ENCODE peak calls at places on chromosome 17, in ten cellular contexts. P is psoas muscle, X is tibial nerve, C is RWPE1, R is fibroblast of mammary gland, I is AG09309, M is HFF-Myc, W is esophagus muscularis mucosa, L is epithelial cell of esophagus, Q is AG04450. J is an unnamed sample.

GRCh38 chr17:47239663-47240374 is 13.8 kb upstream of the ITGB3 start:
- DNase-seq in P (peak), X (peak), C (peak), R (peak), I (peak), M (peak), W (peak), L (peak), Q (peak), J (peak)

GRCh38 chr17:36124879-36125824 is 21.5 kb downstream of the CCL4 start:
- DNase-seq in P (no peak), X (no peak), C (no peak), R (peak), I (no peak), M (no peak), W (no peak), L (no peak), Q (no peak), J (no peak)

GRCh38 chr17:83067718-83068261 is 11.6 kb upstream of the METRNL start:
- DNase-seq in P (peak), X (no peak), C (no peak), R (no peak), I (no peak), M (no peak), W (no peak), L (no peak), Q (no peak), J (no peak)

GRCh38 chr17:17533901-17534441 is 37.8 kb upstream of the RASD1 start:
- DNase-seq in P (no peak), X (no peak), C (no peak), R (no peak), I (no peak), M (no peak), W (no peak), L (peak), Q (no peak), J (no peak)

GRCh38 chr17:61458491-61459433 is 6.5 kb downstream of the TBX4 start:
- DNase-seq in P (no peak), X (no peak), C (no peak), R (no peak), I (no peak), M (no peak), W (no peak), L (no peak), Q (no peak), J (no peak)

GRCh38 chr17:1110844-1111598 is 68.8 kb downstream of the ABR start:
- DNase-seq in P (peak), X (no peak), C (peak), R (peak), I (peak), M (peak), W (no peak), L (peak), Q (peak), J (no peak)

GRCh38 chr17:8277317-8277716 is 11.2 kb upstream of the RANGRF start:
- DNase-seq in P (no peak), X (no peak), C (no peak), R (no peak), I (no peak), M (no peak), W (no peak), L (no peak), Q (no peak), J (no peak)

GRCh38 chr17:26774291-26775218 is 519.4 kb upstream of the WSB1 start:
- DNase-seq in P (no peak), X (no peak), C (no peak), R (no peak), I (no peak), M (no peak), W (no peak), L (no peak), Q (no peak), J (no peak)

GRCh38 chr17:56973520-56973919 is 4.4 kb upstream of the SCPEP1 start:
- DNase-seq in P (no peak), X (no peak), C (peak), R (peak), I (no peak), M (no peak), W (no peak), L (peak), Q (no peak), J (no peak)

GRCh38 chr17:7883781-7884386 is 4.7 kb upstream of the CHD3 start:
- DNase-seq in P (no peak), X (no peak), C (no peak), R (peak), I (no peak), M (no peak), W (no peak), L (no peak), Q (no peak), J (no peak)

GRCh38 chr17:17989081-17989480 is 16.4 kb downstream of the DRC3 start:
- DNase-seq in P (no peak), X (no peak), C (no peak), R (no peak), I (no peak), M (no peak), W (no peak), L (no peak), Q (no peak), J (no peak)

GRCh38 chr17:55710829-55711496 is 11.7 kb downstream of the TMEM100 start:
- DNase-seq in P (no peak), X (no peak), C (no peak), R (no peak), I (no peak), M (no peak), W (no peak), L (no peak), Q (no peak), J (no peak)

GRCh38 chr17:39769974-39770587 is 32.3 kb downstream of the GRB7 start:
- DNase-seq in P (no peak), X (no peak), C (peak), R (peak), I (peak), M (peak), W (no peak), L (peak), Q (peak), J (no peak)

GRCh38 chr17:13931752-13932477 is 137.4 kb upstream of the COX10 start:
- DNase-seq in P (peak), X (peak), C (peak), R (peak), I (no peak), M (no peak), W (no peak), L (peak), Q (no peak), J (no peak)

GRCh38 chr17:81228834-81229665 is 6.3 kb upstream of the CEP131 start:
- DNase-seq in P (no peak), X (no peak), C (no peak), R (no peak), I (no peak), M (no peak), W (no peak), L (no peak), Q (no peak), J (no peak)

GRCh38 chr17:2090210-2090641 is 35.3 kb downstream of the HIC1 start:
- DNase-seq in P (no peak), X (no peak), C (no peak), R (no peak), I (no peak), M (no peak), W (no peak), L (no peak), Q (no peak), J (no peak)

GRCh38 chr17:248337-249235 is 67.1 kb upstream of the DOC2B start:
- DNase-seq in P (no peak), X (peak), C (no peak), R (no peak), I (no peak), M (no peak), W (no peak), L (no peak), Q (no peak), J (no peak)

GRCh38 chr17:55398689-55399088 is 22.9 kb downstream of the MMD start:
- DNase-seq in P (no peak), X (no peak), C (no peak), R (peak), I (no peak), M (no peak), W (no peak), L (no peak), Q (no peak), J (no peak)

GRCh38 chr17:16919663-16920627 is 52.0 kb downstream of the TNFRSF13B start:
- DNase-seq in P (no peak), X (no peak), C (no peak), R (no peak), I (no peak), M (no peak), W (no peak), L (no peak), Q (no peak), J (no peak)

GRCh38 chr17:82277851-82278250 is 4.4 kb upstream of the CSNK1D start:
- DNase-seq in P (no peak), X (no peak), C (no peak), R (no peak), I (no peak), M (no peak), W (no peak), L (no peak), Q (no peak), J (no peak)

GRCh38 chr17:8745586-8746500 is 1.2 kb upstream of the CCDC42 start:
- DNase-seq in P (peak), X (peak), C (peak), R (peak), I (no peak), M (no peak), W (no peak), L (peak), Q (peak), J (peak)

GRCh38 chr17:65261682-65262636 is 124.8 kb downstream of the RGS9 start:
- DNase-seq in P (no peak), X (no peak), C (no peak), R (peak), I (no peak), M (no peak), W (no peak), L (peak), Q (no peak), J (no peak)

GRCh38 chr17:50264263-50265113 is 9.8 kb upstream of the TMEM92 start:
- DNase-seq in P (no peak), X (no peak), C (no peak), R (peak), I (no peak), M (no peak), W (no peak), L (no peak), Q (no peak), J (no peak)

GRCh38 chr17:57678393-57678792 is 66.7 kb downstream of the CCDC182 start:
- DNase-seq in P (no peak), X (no peak), C (no peak), R (no peak), I (no peak), M (no peak), W (no peak), L (no peak), Q (no peak), J (no peak)

GRCh38 chr17:28119049-28119448 is 76.6 kb downstream of the NLK start:
- DNase-seq in P (no peak), X (no peak), C (no peak), R (no peak), I (no peak), M (no peak), W (no peak), L (no peak), Q (no peak), J (no peak)

GRCh38 chr17:35879748-35880654 is at the start of gene CCL5:
- DNase-seq in P (no peak), X (no peak), C (peak), R (peak), I (no peak), M (no peak), W (no peak), L (peak), Q (no peak), J (no peak)

GRCh38 chr17:63423251-63423950 is 22.7 kb downstream of the CYB561 start:
- DNase-seq in P (no peak), X (no peak), C (no peak), R (no peak), I (no peak), M (no peak), W (no peak), L (peak), Q (no peak), J (no peak)

GRCh38 chr17:58092101-58092796 is 9.0 kb downstream of the DYNLL2 start:
- DNase-seq in P (no peak), X (no peak), C (no peak), R (no peak), I (no peak), M (no peak), W (peak), L (no peak), Q (no peak), J (no peak)

GRCh38 chr17:21242780-21243515 is 10.3 kb downstream of the NATD1 start:
- DNase-seq in P (peak), X (no peak), C (no peak), R (no peak), I (no peak), M (no peak), W (no peak), L (no peak), Q (no peak), J (no peak)

GRCh38 chr17:72340836-72341235 is 220.0 kb downstream of the SOX9 start:
- DNase-seq in P (no peak), X (no peak), C (no peak), R (no peak), I (no peak), M (no peak), W (no peak), L (no peak), Q (no peak), J (no peak)

GRCh38 chr17:8696951-8697745 is 47.5 kb downstream of the CCDC42 start:
- DNase-seq in P (no peak), X (no peak), C (no peak), R (peak), I (no peak), M (peak), W (no peak), L (no peak), Q (peak), J (no peak)

DNA sequence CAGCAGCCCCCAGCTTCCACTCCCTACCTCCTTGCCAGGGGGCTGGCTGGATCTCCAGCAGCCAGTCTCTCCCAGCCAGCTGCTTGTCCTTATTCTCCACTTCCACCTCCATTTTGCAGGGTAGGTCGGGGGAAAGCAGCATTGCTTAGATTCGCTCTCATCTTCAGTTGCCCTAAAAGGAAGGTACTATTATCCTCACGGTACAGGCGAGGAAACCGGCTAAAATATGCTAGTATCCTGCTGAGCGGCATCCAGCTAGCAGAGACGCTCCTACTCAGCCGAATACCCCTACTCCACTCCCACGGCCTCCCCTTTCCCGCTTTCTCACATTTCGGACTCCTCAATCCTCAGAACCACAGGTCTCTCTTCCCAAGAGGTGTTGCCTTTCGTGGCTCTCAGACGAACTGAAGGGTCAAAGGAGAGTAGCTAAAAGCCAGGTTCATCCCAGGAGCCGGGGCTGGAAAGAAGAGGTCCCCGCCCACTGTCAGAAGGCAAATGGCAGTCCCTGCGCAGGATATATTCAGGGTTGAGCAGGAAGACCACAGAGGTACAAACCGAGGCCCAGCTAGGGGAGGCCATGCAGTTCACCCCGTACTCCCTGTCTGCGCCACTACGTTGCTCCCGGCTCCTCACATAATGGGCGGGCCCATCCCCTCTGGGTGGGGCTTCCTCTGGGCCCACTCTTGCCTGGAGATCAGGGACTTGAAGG is 1.6 kb upstream of the RAB11FIP4 start:
- DNase-seq in P (no peak), X (no peak), C (no peak), R (no peak), I (no peak), M (no peak), W (peak), L (no peak), Q (no peak), J (no peak)
- TF ChIP-seq CTCF in P (no peak), X (no peak), C (no peak), R (no peak), I (no peak), M (no peak), W (no peak), L (no peak), Q (no peak), J (no peak)

DNA sequence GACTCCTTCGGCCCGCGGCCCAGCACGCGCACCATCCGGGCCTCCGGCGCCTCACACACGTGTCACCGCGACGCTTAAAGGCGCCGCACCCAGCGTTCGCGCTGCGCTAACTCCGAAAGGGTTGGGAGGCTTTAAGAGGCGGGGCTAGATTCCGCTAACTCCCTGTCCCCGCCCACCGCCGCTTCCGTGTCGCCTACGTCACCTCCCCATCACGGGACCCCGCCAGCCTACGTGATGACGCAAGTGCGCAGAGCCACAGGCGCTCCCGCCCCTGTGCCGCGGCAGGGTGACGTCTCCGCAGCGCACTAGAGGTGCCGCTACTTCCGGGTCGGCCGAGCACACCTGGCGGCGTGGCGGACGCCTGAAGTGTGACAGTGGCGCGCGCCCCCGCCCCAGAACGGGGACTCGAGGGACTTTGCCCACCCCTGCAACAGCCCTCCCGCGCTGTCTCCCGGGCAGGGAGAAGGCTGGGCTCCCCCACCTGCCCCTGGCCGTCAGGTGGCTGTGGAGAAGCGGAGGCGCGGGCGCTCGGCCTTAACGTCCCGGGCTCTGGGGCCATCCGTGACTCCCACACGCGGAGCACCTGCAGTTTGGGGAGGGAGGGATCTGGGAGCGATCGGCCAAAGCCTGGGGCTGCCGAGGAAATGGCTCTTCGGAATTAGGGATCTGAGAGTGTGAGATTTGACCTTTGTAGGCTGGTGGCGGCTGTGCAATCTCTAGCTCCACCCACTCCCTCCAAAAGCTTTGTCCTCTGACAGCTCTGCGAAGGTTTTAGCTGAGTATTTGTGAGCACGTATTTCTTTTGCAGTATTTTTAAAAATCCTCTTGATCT is at the start of gene USP36:
- DNase-seq in P (peak), X (peak), C (peak), R (peak), I (peak), M (peak), W (peak), L (peak), Q (peak), J (peak)
- TF ChIP-seq CTCF in P (peak), X (peak), C (no peak), R (no peak), I (no peak), M (no peak), W (peak), L (no peak), Q (no peak), J (no peak)

DNA sequence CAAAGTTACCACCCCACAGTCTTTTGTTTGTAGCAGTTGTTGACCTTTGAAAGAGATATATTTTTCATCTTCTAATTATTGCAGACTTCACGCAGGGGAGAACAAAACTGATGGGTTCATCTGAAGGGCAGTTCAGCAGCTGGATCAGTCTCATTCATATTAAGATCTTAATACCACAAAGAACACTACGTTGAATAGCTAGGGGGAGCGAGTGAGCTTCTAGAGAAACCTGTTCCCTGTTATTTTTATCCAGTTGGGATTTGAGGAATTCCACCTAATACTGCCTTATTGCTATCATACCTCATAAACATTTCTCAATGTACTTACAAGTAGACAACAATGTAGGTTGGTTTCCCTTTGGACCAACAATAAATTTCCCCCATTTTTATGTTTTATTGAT is 306.1 kb upstream of the KIF2B start:
- DNase-seq in P (no peak), X (no peak), C (no peak), R (peak), I (no peak), M (no peak), W (no peak), L (peak), Q (no peak), J (no peak)
- TF ChIP-seq CTCF in P (no peak), X (no peak), C (no peak), R (no peak), I (no peak), M (no peak), W (no peak), L (peak), Q (no peak), J (no peak)

GRCh38 chr17:79936661-79937434 is 97.6 kb upstream of the CBX4 start:
- DNase-seq in P (no peak), X (no peak), C (no peak), R (no peak), I (no peak), M (no peak), W (no peak), L (no peak), Q (no peak), J (no peak)
- TF ChIP-seq CTCF in P (no peak), X (no peak), C (no peak), R (no peak), I (no peak), M (no peak), W (no peak), L (no peak), Q (no peak), J (no peak)

DNA sequence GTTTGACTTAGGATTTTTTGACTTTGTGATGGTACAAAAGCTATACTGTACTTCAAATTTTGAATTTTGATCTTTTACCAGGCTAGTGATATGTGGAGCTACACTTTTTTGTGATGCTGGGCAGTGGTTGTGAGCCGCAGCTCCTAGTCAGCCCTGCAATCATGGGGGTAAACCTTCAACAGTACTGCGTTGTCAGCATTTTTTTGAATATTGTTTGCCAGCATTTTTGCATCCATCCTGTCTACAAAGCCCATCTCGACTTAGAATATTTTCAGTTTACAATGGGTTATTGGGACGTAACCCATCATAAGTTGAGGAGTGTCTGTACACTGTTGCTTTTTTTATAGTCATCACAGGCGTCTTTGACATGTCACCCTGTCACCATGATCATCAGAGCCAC is 142.0 kb downstream of the SPECC1 start:
- DNase-seq in P (no peak), X (no peak), C (no peak), R (no peak), I (no peak), M (no peak), W (peak), L (no peak), Q (no peak), J (no peak)
- TF ChIP-seq CTCF in P (no peak), X (no peak), C (no peak), R (no peak), I (no peak), M (no peak), W (no peak), L (no peak), Q (no peak), J (no peak)

GRCh38 chr17:48626202-48626469 is at the start of gene HOXB9:
- DNase-seq in P (no peak), X (no peak), C (no peak), R (no peak), I (no peak), M (no peak), W (no peak), L (no peak), Q (no peak), J (no peak)
- TF ChIP-seq CTCF in P (no peak), X (no peak), C (no peak), R (no peak), I (no peak), M (no peak), W (no peak), L (no peak), Q (no peak), J (no peak)

GRCh38 chr17:75785770-75786538 is 1.3 kb downstream of the UNK start:
- DNase-seq in P (no peak), X (no peak), C (no peak), R (peak), I (no peak), M (no peak), W (no peak), L (peak), Q (no peak), J (no peak)
- TF ChIP-seq CTCF in P (no peak), X (no peak), C (no peak), R (no peak), I (no peak), M (no peak), W (no peak), L (no peak), Q (no peak), J (no peak)

J was measured in AG09319.